ENCODE peak calls at places on chromosomes 2 and 18, in seven cellular contexts. One of them, this sample, is unnamed.
A peak's percentile ranks its signal among the peaks of the same experiment; 100 is the strongest.

GRCh38 chr18:30358545-30358944 is 684.0 kb downstream of the DSC3 start:
- DNase-seq in stomach: no peak
- DNase-seq in right lobe of liver: no peak
- DNase-seq in D341Med: no peak
- DNase-seq in A172: no peak
- DNase-seq in T-helper 17 cell: no peak
- DNase-seq in RWPE1: peak; percentile 1
- DNase-seq in this sample: peak; percentile 94

GRCh38 chr18:78213365-78213994 is 766.1 kb upstream of the SALL3 start:
- DNase-seq in right lobe of liver: no peak
- DNase-seq in RWPE1: no peak
- DNase-seq in A172: no peak
- DNase-seq in stomach: no peak
- DNase-seq in D341Med: no peak
- DNase-seq in T-helper 17 cell: no peak
- DNase-seq in this sample: no peak

GRCh38 chr2:220219371-220219770 is 591.9 kb downstream of the SLC4A3 start:
- DNase-seq in stomach: no peak
- DNase-seq in right lobe of liver: no peak
- DNase-seq in A172: no peak
- DNase-seq in T-helper 17 cell: no peak
- DNase-seq in RWPE1: peak; percentile 63
- DNase-seq in D341Med: no peak
- DNase-seq in this sample: peak; percentile 96

GRCh38 chr2:68594674-68595492 is 48.5 kb upstream of the PROKR1 start:
- DNase-seq in RWPE1: peak; percentile 48
- DNase-seq in T-helper 17 cell: peak; percentile 20
- DNase-seq in stomach: peak; percentile 53
- DNase-seq in D341Med: peak; percentile 64
- DNase-seq in A172: peak; percentile 35
- DNase-seq in right lobe of liver: peak; percentile 34
- DNase-seq in this sample: peak; percentile 25

GRCh38 chr18:72652990-72653593 is 109.0 kb upstream of the CBLN2 start:
- DNase-seq in A172: peak; percentile 5
- DNase-seq in T-helper 17 cell: no peak
- DNase-seq in RWPE1: peak; percentile 9
- DNase-seq in right lobe of liver: no peak
- DNase-seq in stomach: no peak
- DNase-seq in D341Med: peak; percentile 70
- DNase-seq in this sample: peak; percentile 32

GRCh38 chr2:182266909-182267308 is 159.9 kb downstream of the PDE1A start:
- DNase-seq in D341Med: no peak
- DNase-seq in RWPE1: no peak
- DNase-seq in T-helper 17 cell: no peak
- DNase-seq in right lobe of liver: no peak
- DNase-seq in stomach: no peak
- DNase-seq in A172: no peak
- DNase-seq in this sample: no peak

GRCh38 chr18:76458522-76459311 is 36.3 kb downstream of the ZNF516 start:
- DNase-seq in A172: no peak
- DNase-seq in RWPE1: no peak
- DNase-seq in right lobe of liver: no peak
- DNase-seq in stomach: no peak
- DNase-seq in T-helper 17 cell: no peak
- DNase-seq in D341Med: no peak
- DNase-seq in this sample: no peak

GRCh38 chr2:41881249-41881648 is 166.6 kb upstream of the PKDCC start:
- DNase-seq in T-helper 17 cell: no peak
- DNase-seq in right lobe of liver: no peak
- DNase-seq in D341Med: no peak
- DNase-seq in stomach: no peak
- DNase-seq in A172: no peak
- DNase-seq in RWPE1: no peak
- DNase-seq in this sample: no peak

GRCh38 chr18:37403100-37403781 is 162.4 kb downstream of the CELF4 start:
- DNase-seq in stomach: no peak
- DNase-seq in right lobe of liver: no peak
- DNase-seq in T-helper 17 cell: no peak
- DNase-seq in RWPE1: peak; percentile 52
- DNase-seq in A172: peak; percentile 87
- DNase-seq in D341Med: peak; percentile 88
- DNase-seq in this sample: peak; percentile 68

GRCh38 chr2:8441986-8442385 is 239.9 kb upstream of the ID2 start:
- DNase-seq in A172: no peak
- DNase-seq in D341Med: no peak
- DNase-seq in stomach: no peak
- DNase-seq in T-helper 17 cell: no peak
- DNase-seq in right lobe of liver: no peak
- DNase-seq in RWPE1: no peak
- DNase-seq in this sample: no peak

GRCh38 chr2:224938670-224939309 is 103.5 kb downstream of the DOCK10 start:
- DNase-seq in RWPE1: no peak
- DNase-seq in T-helper 17 cell: no peak
- DNase-seq in A172: peak; percentile 45
- DNase-seq in stomach: no peak
- DNase-seq in D341Med: no peak
- DNase-seq in right lobe of liver: no peak
- DNase-seq in this sample: no peak

GRCh38 chr18:58723810-58724602 is 52.7 kb downstream of the MALT1 start:
- DNase-seq in RWPE1: no peak
- DNase-seq in stomach: no peak
- DNase-seq in A172: no peak
- DNase-seq in right lobe of liver: no peak
- DNase-seq in T-helper 17 cell: no peak
- DNase-seq in D341Med: no peak
- DNase-seq in this sample: no peak

GRCh38 chr2:195009202-195009601 is 647.8 kb upstream of the SLC39A10 start:
- DNase-seq in T-helper 17 cell: no peak
- DNase-seq in D341Med: no peak
- DNase-seq in RWPE1: no peak
- DNase-seq in A172: peak; percentile 65
- DNase-seq in stomach: no peak
- DNase-seq in right lobe of liver: no peak
- DNase-seq in this sample: no peak

GRCh38 chr2:208064220-208064951 is 39.1 kb upstream of the PLEKHM3 start:
- DNase-seq in T-helper 17 cell: no peak
- DNase-seq in stomach: no peak
- DNase-seq in A172: peak; percentile 92
- DNase-seq in RWPE1: peak; percentile 26
- DNase-seq in D341Med: no peak
- DNase-seq in right lobe of liver: no peak
- DNase-seq in this sample: peak; percentile 88

GRCh38 chr2:150309681-150310080 is 177.8 kb downstream of the RND3 start:
- DNase-seq in RWPE1: no peak
- DNase-seq in D341Med: no peak
- DNase-seq in A172: no peak
- DNase-seq in stomach: peak; percentile 65
- DNase-seq in T-helper 17 cell: no peak
- DNase-seq in right lobe of liver: no peak
- DNase-seq in this sample: no peak

GRCh38 chr2:228875152-228875875 is 395.8 kb downstream of the PID1 start:
- DNase-seq in A172: peak; percentile 26
- DNase-seq in stomach: no peak
- DNase-seq in T-helper 17 cell: no peak
- DNase-seq in D341Med: no peak
- DNase-seq in RWPE1: no peak
- DNase-seq in right lobe of liver: no peak
- DNase-seq in this sample: peak; percentile 6

GRCh38 chr2:210620456-210620855 is 64.1 kb downstream of the CPS1 start:
- DNase-seq in RWPE1: no peak
- DNase-seq in D341Med: no peak
- DNase-seq in right lobe of liver: no peak
- DNase-seq in A172: no peak
- DNase-seq in stomach: no peak
- DNase-seq in T-helper 17 cell: no peak
- DNase-seq in this sample: no peak

This sample was measured in mammary epithelial cell.